ENCODE peak calls at places on chromosomes 11 and 22, in eight cellular contexts. One of them, this sample, is unnamed.

GRCh38 chr11:124887667-124888013 is 10.0 kb downstream of the ROBO4 start:
- DNase-seq in stromal cell of bone marrow: no peak
- DNase-seq in activated CD4-positive, alpha-beta T cell treated with anti-CD3 and anti-CD28 coated beads, Interleukin-2, amount 50 U/mL, for 48 hours: no peak
- DNase-seq in activated CD4-positive, CD25-positive, alpha-beta regulatory T cell treated with anti-CD3 and anti-CD28 coated beads, Interleukin-2, amount 50 U/mL, for 16 hours: no peak
- DNase-seq in NCI-H460: no peak
- DNase-seq in A172: no peak
- DNase-seq in stimulated activated CD8-positive, alpha-beta memory T cell treated with anti-CD3 and anti-CD28 coated beads, Interleukin-12 subunit alpha, Interleukin-12 subunit beta, amount 100 ng/mL, for 1 hour: no peak
- DNase-seq in H9: no peak
- DNase-seq in this sample: no peak

GRCh38 chr11:29159552-29160465 is 857.0 kb downstream of the KCNA4 start:
- DNase-seq in activated CD4-positive, CD25-positive, alpha-beta regulatory T cell treated with anti-CD3 and anti-CD28 coated beads, Interleukin-2, amount 50 U/mL, for 16 hours: no peak
- DNase-seq in H9: peak; percentile 69
- DNase-seq in stromal cell of bone marrow: peak; percentile 64
- DNase-seq in NCI-H460: peak; percentile 69
- DNase-seq in stimulated activated CD8-positive, alpha-beta memory T cell treated with anti-CD3 and anti-CD28 coated beads, Interleukin-12 subunit alpha, Interleukin-12 subunit beta, amount 100 ng/mL, for 1 hour: no peak
- DNase-seq in A172: peak; percentile 71
- DNase-seq in activated CD4-positive, alpha-beta T cell treated with anti-CD3 and anti-CD28 coated beads, Interleukin-2, amount 50 U/mL, for 48 hours: no peak
- DNase-seq in this sample: peak; percentile 56

GRCh38 chr11:94142308-94143277 is 14.0 kb downstream of the PANX1 start:
- DNase-seq in stromal cell of bone marrow: no peak
- DNase-seq in activated CD4-positive, CD25-positive, alpha-beta regulatory T cell treated with anti-CD3 and anti-CD28 coated beads, Interleukin-2, amount 50 U/mL, for 16 hours: no peak
- DNase-seq in activated CD4-positive, alpha-beta T cell treated with anti-CD3 and anti-CD28 coated beads, Interleukin-2, amount 50 U/mL, for 48 hours: no peak
- DNase-seq in A172: no peak
- DNase-seq in stimulated activated CD8-positive, alpha-beta memory T cell treated with anti-CD3 and anti-CD28 coated beads, Interleukin-12 subunit alpha, Interleukin-12 subunit beta, amount 100 ng/mL, for 1 hour: no peak
- DNase-seq in NCI-H460: no peak
- DNase-seq in H9: no peak
- DNase-seq in this sample: no peak

GRCh38 chr11:22407899-22408298 is 69.7 kb downstream of the SLC17A6 start:
- DNase-seq in stromal cell of bone marrow: no peak
- DNase-seq in H9: no peak
- DNase-seq in activated CD4-positive, CD25-positive, alpha-beta regulatory T cell treated with anti-CD3 and anti-CD28 coated beads, Interleukin-2, amount 50 U/mL, for 16 hours: no peak
- DNase-seq in A172: no peak
- DNase-seq in activated CD4-positive, alpha-beta T cell treated with anti-CD3 and anti-CD28 coated beads, Interleukin-2, amount 50 U/mL, for 48 hours: no peak
- DNase-seq in NCI-H460: no peak
- DNase-seq in stimulated activated CD8-positive, alpha-beta memory T cell treated with anti-CD3 and anti-CD28 coated beads, Interleukin-12 subunit alpha, Interleukin-12 subunit beta, amount 100 ng/mL, for 1 hour: no peak
- DNase-seq in this sample: peak; percentile 15

GRCh38 chr11:35725880-35726279 is 63.3 kb downstream of the TRIM44 start:
- DNase-seq in NCI-H460: no peak
- DNase-seq in A172: peak; percentile 85
- DNase-seq in activated CD4-positive, CD25-positive, alpha-beta regulatory T cell treated with anti-CD3 and anti-CD28 coated beads, Interleukin-2, amount 50 U/mL, for 16 hours: no peak
- DNase-seq in stromal cell of bone marrow: peak; percentile 37
- DNase-seq in activated CD4-positive, alpha-beta T cell treated with anti-CD3 and anti-CD28 coated beads, Interleukin-2, amount 50 U/mL, for 48 hours: no peak
- DNase-seq in stimulated activated CD8-positive, alpha-beta memory T cell treated with anti-CD3 and anti-CD28 coated beads, Interleukin-12 subunit alpha, Interleukin-12 subunit beta, amount 100 ng/mL, for 1 hour: no peak
- DNase-seq in H9: no peak
- DNase-seq in this sample: no peak

GRCh38 chr11:12556788-12557384 is 117.3 kb upstream of the TEAD1 start:
- DNase-seq in H9: peak; percentile 81
- DNase-seq in NCI-H460: peak; percentile 2
- DNase-seq in stromal cell of bone marrow: peak; percentile 84
- DNase-seq in A172: peak; percentile 91
- DNase-seq in stimulated activated CD8-positive, alpha-beta memory T cell treated with anti-CD3 and anti-CD28 coated beads, Interleukin-12 subunit alpha, Interleukin-12 subunit beta, amount 100 ng/mL, for 1 hour: no peak
- DNase-seq in activated CD4-positive, alpha-beta T cell treated with anti-CD3 and anti-CD28 coated beads, Interleukin-2, amount 50 U/mL, for 48 hours: no peak
- DNase-seq in activated CD4-positive, CD25-positive, alpha-beta regulatory T cell treated with anti-CD3 and anti-CD28 coated beads, Interleukin-2, amount 50 U/mL, for 16 hours: no peak
- DNase-seq in this sample: peak; percentile 35

GRCh38 chr22:31241936-31242335 is 29.8 kb downstream of the LIMK2 start:
- DNase-seq in stromal cell of bone marrow: no peak
- DNase-seq in NCI-H460: no peak
- DNase-seq in H9: no peak
- DNase-seq in stimulated activated CD8-positive, alpha-beta memory T cell treated with anti-CD3 and anti-CD28 coated beads, Interleukin-12 subunit alpha, Interleukin-12 subunit beta, amount 100 ng/mL, for 1 hour: no peak
- DNase-seq in A172: peak; percentile 78
- DNase-seq in activated CD4-positive, alpha-beta T cell treated with anti-CD3 and anti-CD28 coated beads, Interleukin-2, amount 50 U/mL, for 48 hours: no peak
- DNase-seq in activated CD4-positive, CD25-positive, alpha-beta regulatory T cell treated with anti-CD3 and anti-CD28 coated beads, Interleukin-2, amount 50 U/mL, for 16 hours: no peak
- DNase-seq in this sample: no peak

GRCh38 chr11:92501346-92501745 is 276.7 kb downstream of the FAT3 start:
- DNase-seq in activated CD4-positive, CD25-positive, alpha-beta regulatory T cell treated with anti-CD3 and anti-CD28 coated beads, Interleukin-2, amount 50 U/mL, for 16 hours: no peak
- DNase-seq in activated CD4-positive, alpha-beta T cell treated with anti-CD3 and anti-CD28 coated beads, Interleukin-2, amount 50 U/mL, for 48 hours: no peak
- DNase-seq in H9: no peak
- DNase-seq in stromal cell of bone marrow: no peak
- DNase-seq in A172: no peak
- DNase-seq in NCI-H460: no peak
- DNase-seq in stimulated activated CD8-positive, alpha-beta memory T cell treated with anti-CD3 and anti-CD28 coated beads, Interleukin-12 subunit alpha, Interleukin-12 subunit beta, amount 100 ng/mL, for 1 hour: no peak
- DNase-seq in this sample: no peak

GRCh38 chr11:12182650-12183511 is 72.5 kb downstream of the MICAL2 start:
- DNase-seq in stromal cell of bone marrow: peak; percentile 89
- DNase-seq in A172: peak; percentile 99
- DNase-seq in activated CD4-positive, alpha-beta T cell treated with anti-CD3 and anti-CD28 coated beads, Interleukin-2, amount 50 U/mL, for 48 hours: no peak
- DNase-seq in activated CD4-positive, CD25-positive, alpha-beta regulatory T cell treated with anti-CD3 and anti-CD28 coated beads, Interleukin-2, amount 50 U/mL, for 16 hours: no peak
- DNase-seq in stimulated activated CD8-positive, alpha-beta memory T cell treated with anti-CD3 and anti-CD28 coated beads, Interleukin-12 subunit alpha, Interleukin-12 subunit beta, amount 100 ng/mL, for 1 hour: no peak
- DNase-seq in H9: no peak
- DNase-seq in NCI-H460: no peak
- DNase-seq in this sample: no peak

This sample was measured in neuronal stem cell.